ENCODE peak calls at places on chromosomes 6 and 20, in seven cellular contexts. M is fibroblast of the conjunctiva; V is NCI-H1105; J is KG1; A is GM13977; U is A673; R is effector memory CD8-positive, alpha-beta T cell. T is an unnamed sample.

GRCh38 chr6:157063935-157064322 is 259.4 kb downstream of the TMEM242 start:
- DNase-seq in R (no peak), V (no peak), A (no peak), J (no peak), U (no peak), M (no peak), T (no peak)

GRCh38 chr20:45091366-45091765 is 9.6 kb downstream of the KCNS1 start:
- DNase-seq in V (no peak), M (no peak), R (no peak), A (no peak), J (no peak), U (no peak), T (no peak)

GRCh38 chr6:149965191-149966020 is 1.7 kb downstream of the ULBP1 start:
- DNase-seq in J (no peak), V (peak; percentile 6), M (no peak), U (no peak), A (peak; percentile 32), R (no peak), T (peak; percentile 56)

GRCh38 chr6:33203443-33204164 is 851 bp upstream of the HSD17B8 start:
- DNase-seq in J (no peak), U (no peak), R (no peak), A (no peak), V (no peak), M (no peak), T (no peak)

GRCh38 chr6:971981-972640 is 279.2 kb upstream of the EXOC2 start:
- DNase-seq in U (no peak), V (no peak), J (no peak), R (no peak), A (no peak), M (no peak), T (no peak)

GRCh38 chr6:3749390-3749978 is 2.0 kb downstream of the PXDC1 start:
- DNase-seq in U (no peak), J (no peak), A (no peak), V (no peak), R (no peak), M (no peak), T (no peak)

GRCh38 chr6:161844804-161845203 is 570.9 kb upstream of the AGPAT4 start:
- DNase-seq in J (no peak), V (no peak), R (no peak), M (no peak), U (no peak), A (no peak), T (no peak)

GRCh38 chr6:168716581-168716980 is 275.6 kb downstream of the SMOC2 start:
- DNase-seq in J (no peak), A (no peak), R (no peak), M (no peak), V (no peak), U (no peak), T (no peak)

GRCh38 chr20:38209736-38210405 is 44.8 kb upstream of the TGM2 start:
- DNase-seq in J (no peak), U (no peak), R (no peak), V (no peak), M (no peak), A (no peak), T (no peak)